ENCODE peak calls at places on chromosome 3, in six cellular contexts. K is Panc1, T is bronchial epithelial cell, A is upper lobe of left lung, N is A673, L is body of pancreas. F is an unnamed sample. For H3K36me3, the result is how much of the 10 kb centered on the place peaks cover.

GRCh38 chr3:69115731-69116130 is 6.7 kb downstream of the LMOD3 start:
- DNase-seq in K (no peak), T (peak), A (no peak), N (no peak), L (no peak), F (no peak)

GRCh38 chr3:172029425-172030128 is 9.8 kb upstream of the FNDC3B start:
- DNase-seq in K (no peak), T (no peak), A (no peak), N (no peak), L (no peak), F (no peak)

GRCh38 chr3:52440249-52440551 is 4.7 kb downstream of the SEMA3G start:
- DNase-seq in K (no peak), T (no peak), A (peak), N (no peak), L (no peak), F (no peak)

GRCh38 chr3:122146466-122146865 is 37.0 kb upstream of the CASR start:
- DNase-seq in K (no peak), T (peak), A (no peak), N (no peak), L (no peak), F (no peak)

GRCh38 chr3:143751643-143752178 is 96.6 kb downstream of the SLC9A9 start:
- DNase-seq in K (no peak), T (no peak), A (no peak), N (no peak), L (no peak), F (no peak)

GRCh38 chr3:136862611-136862951 is 573 bp downstream of the NCK1 start:
- DNase-seq in K (no peak), T (peak), A (no peak), N (peak), L (peak), F (peak)

GRCh38 chr3:110677506-110677905 is 394.1 kb upstream of the NECTIN3 start:
- DNase-seq in K (no peak), T (no peak), A (no peak), N (no peak), L (no peak), F (no peak)

GRCh38 chr3:197181751-197182150 is 116.7 kb downstream of the DLG1 start:
- DNase-seq in K (no peak), T (no peak), A (no peak), N (peak), L (no peak), F (peak)

GRCh38 chr3:22960326-22960984 is 242.7 kb upstream of the UBE2E2 start:
- DNase-seq in K (peak), T (peak), A (no peak), N (peak), L (peak), F (no peak)

GRCh38 chr3:114151091-114151490 is 27.8 kb downstream of the DRD3 start:
- DNase-seq in K (no peak), T (no peak), A (no peak), N (no peak), L (no peak), F (no peak)

GRCh38 chr3:52313774-52314188 is 2.3 kb upstream of the DNAH1 start:
- DNase-seq in K (no peak), T (peak), A (no peak), N (no peak), L (no peak), F (no peak)

GRCh38 chr3:152885066-152885465 is 50.1 kb downstream of the P2RY1 start:
- DNase-seq in K (no peak), T (no peak), A (no peak), N (no peak), L (no peak), F (no peak)

GRCh38 chr3:109353057-109353456 is 15.7 kb upstream of the DPPA4 start:
- DNase-seq in K (no peak), T (no peak), A (no peak), N (no peak), L (no peak), F (no peak)

GRCh38 chr3:34947849-34948248 is 691.5 kb upstream of the ARPP21 start:
- DNase-seq in K (no peak), T (peak), A (no peak), N (peak), L (no peak), F (no peak)

GRCh38 chr3:125098929-125099328 is 43.1 kb upstream of the HEG1 start:
- DNase-seq in K (no peak), T (no peak), A (no peak), N (no peak), L (no peak), F (no peak)
- H3K4me3 ChIP-seq in K (no peak), T (no peak), A (no peak), N (no peak), L (no peak), F (no peak)

DNA sequence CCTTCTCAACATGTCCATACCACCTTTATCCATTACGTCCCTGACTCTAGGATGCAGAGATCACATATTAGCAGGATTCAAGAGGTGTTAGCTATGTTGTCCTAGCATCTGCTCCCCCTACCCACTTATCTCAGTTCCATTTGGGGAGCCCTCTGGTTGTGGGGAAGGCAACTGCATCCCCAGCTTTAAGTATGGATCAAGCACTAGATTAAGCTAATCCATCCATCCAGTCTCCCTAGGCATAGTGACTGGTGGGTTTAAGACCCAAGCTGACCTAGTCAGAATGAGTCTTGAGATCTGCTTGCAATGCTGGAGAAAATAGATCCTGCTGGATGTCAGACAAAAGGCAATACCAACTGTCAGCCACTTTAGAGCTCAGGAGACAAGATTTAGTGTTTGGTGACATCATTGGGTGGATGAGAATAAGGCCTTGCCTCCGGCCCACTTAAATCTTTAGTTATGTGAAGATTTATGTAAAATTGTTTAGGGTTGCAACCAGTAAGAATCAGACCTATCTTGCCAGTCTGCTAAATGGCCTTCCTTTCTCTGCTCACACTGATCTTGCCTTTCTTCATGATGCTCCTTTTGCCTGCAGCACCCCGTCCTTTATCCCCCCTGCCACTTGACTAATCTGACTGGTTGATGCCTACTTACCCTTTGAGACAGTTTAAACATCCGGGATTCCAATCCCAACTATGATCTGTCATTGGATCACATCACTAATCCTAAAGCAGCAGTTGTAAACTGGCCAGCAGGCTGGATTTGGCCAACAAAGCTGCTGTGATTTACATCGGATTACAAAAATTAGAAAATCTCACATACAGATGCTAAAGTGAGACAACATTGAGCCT is 2.1 kb upstream of the ISY1 start:
- DNase-seq in K (no peak), T (no peak), A (no peak), N (peak), L (no peak), F (no peak)
- TF ChIP-seq CTCF in K (no peak), T (peak), A (no peak), N (peak), L (no peak), F (no peak)

DNA sequence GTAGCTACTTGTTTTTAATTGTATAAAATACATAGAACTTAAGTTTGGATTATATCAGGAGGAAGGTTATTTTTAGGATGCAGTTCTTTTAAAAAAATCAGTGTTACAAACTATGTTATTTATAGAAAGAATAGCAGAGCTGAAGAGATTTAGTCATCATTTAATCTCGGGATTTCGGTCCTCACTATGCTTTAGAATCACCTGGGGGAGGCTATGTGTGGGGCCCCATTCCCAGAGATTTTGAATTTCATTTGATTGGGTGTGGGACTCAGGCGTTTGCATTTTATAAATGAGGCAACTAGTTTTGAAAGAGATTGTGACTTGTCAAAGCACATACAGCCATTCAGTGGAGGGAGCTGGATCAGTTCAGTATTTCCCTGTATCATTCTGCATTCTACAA is 36.8 kb downstream of the TFG start:
- DNase-seq in K (no peak), T (no peak), A (no peak), N (no peak), L (no peak), F (no peak)
- H3K36me3 ChIP-seq in K (half or more), T (under half), A (under half), N (half or more), L (under half), F (under half)

GRCh38 chr3:54262943-54263342 is 140.6 kb downstream of the CACNA2D3 start:
- DNase-seq in K (no peak), T (no peak), A (no peak), N (no peak), L (no peak), F (no peak)

GRCh38 chr3:54262541-54262940 is 140.2 kb downstream of the CACNA2D3 start:
- DNase-seq in K (no peak), T (no peak), A (no peak), N (no peak), L (no peak), F (no peak)

DNA sequence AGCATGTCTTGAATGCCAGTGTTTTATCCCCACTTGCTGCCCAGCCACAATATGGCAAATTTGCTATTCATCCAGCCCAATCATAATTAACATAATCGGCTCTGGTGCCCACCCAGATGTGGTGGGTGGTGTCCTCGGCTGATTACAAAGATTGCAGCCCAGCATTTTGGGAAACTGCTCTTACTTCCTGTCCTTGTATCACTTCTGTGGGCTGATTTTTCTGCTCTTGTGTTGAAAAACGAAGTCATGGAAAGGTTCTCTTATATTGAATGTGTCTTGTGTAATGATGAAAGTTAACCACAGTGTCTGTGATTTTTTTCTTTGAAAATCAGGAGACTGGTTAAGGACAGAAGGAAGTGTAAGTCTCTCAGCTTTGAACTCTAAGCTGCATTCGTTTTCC is 141.7 kb downstream of the CACNA2D3 start:
- DNase-seq in K (no peak), T (no peak), A (no peak), N (no peak), L (no peak), F (no peak)
- H3K4me3 ChIP-seq in K (no peak), T (no peak), A (no peak), N (no peak), L (no peak), F (no peak)

DNA sequence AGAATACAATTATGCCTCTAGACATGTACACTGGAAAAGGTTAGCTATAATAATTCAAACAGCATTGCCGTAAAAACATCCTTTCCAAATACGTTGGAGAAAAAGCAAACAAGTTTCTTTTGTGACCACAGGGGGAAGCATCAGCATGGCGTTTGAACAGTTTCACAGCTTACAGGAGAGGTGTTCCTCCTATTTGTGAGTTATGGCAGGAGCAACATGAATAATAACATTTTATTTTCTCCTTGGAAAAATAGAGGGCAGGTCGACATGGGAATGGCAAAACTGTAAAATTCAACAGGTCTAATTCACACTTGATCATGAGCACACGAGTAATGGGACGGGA is 39.7 kb upstream of the GADL1 start:
- DNase-seq in K (peak), T (peak), A (no peak), N (peak), L (no peak), F (no peak)
- TF ChIP-seq CTCF in K (peak), T (peak), A (peak), N (peak), L (peak), F (peak)

F was measured in right lobe of liver.